ENCODE peak calls at places on chromosomes 13 and 19, in six cellular contexts. G is stomach, Q is body of pancreas, E is A549, P is adrenal gland, C is tibial nerve. N is an unnamed sample.

GRCh38 chr13:111006508-111007031 is 91.7 kb upstream of the ANKRD10 start:
- DNase-seq in G (no peak), C (peak), P (peak), E (no peak), Q (peak), N (peak)

GRCh38 chr13:99363391-99363790 is 56.2 kb upstream of the GPR183 start:
- DNase-seq in Q (no peak), C (no peak), E (no peak), P (no peak), G (no peak), N (no peak)

GRCh38 chr13:42821437-42821836 is 40.1 kb downstream of the FAM216B start:
- DNase-seq in E (no peak), G (no peak), C (no peak), P (no peak), Q (no peak), N (no peak)

GRCh38 chr19:54045771-54046170 is 17.9 kb downstream of the VSTM1 start:
- DNase-seq in C (no peak), Q (no peak), E (no peak), G (no peak), P (no peak), N (no peak)

GRCh38 chr13:47216176-47216822 is 319.4 kb upstream of the HTR2A start:
- DNase-seq in G (no peak), Q (no peak), C (no peak), P (no peak), E (no peak), N (no peak)

GRCh38 chr19:58227964-58228583 is 640 bp upstream of the ZNF544 start:
- DNase-seq in E (no peak), P (no peak), G (no peak), C (no peak), Q (peak), N (no peak)

GRCh38 chr13:96089749-96090239 is at the start of gene HS6ST3:
- DNase-seq in Q (peak), P (peak), E (peak), G (peak), C (no peak), N (no peak)

GRCh38 chr13:36919833-36920611 is at the start of gene SMAD9:
- DNase-seq in Q (peak), P (peak), C (peak), E (peak), G (peak), N (peak)

GRCh38 chr13:48749144-48749543 is 95.4 kb downstream of the CYSLTR2 start:
- DNase-seq in P (peak), E (no peak), G (no peak), C (no peak), Q (no peak), N (no peak)

GRCh38 chr13:112703935-112704633 is 14.2 kb downstream of the ATP11A start:
- DNase-seq in P (peak), Q (no peak), G (no peak), C (no peak), E (no peak), N (peak)

GRCh38 chr13:91714726-91715334 is 316.4 kb downstream of the GPC5 start:
- DNase-seq in Q (no peak), C (no peak), P (no peak), E (no peak), G (no peak), N (no peak)

GRCh38 chr13:65606622-65607021 is 1623.5 kb downstream of the PCDH9 start:
- DNase-seq in Q (no peak), G (no peak), E (no peak), C (no peak), P (no peak), N (no peak)

GRCh38 chr19:12913011-12913561 is 6.0 kb downstream of the SYCE2 start:
- DNase-seq in C (peak), E (no peak), G (peak), Q (peak), P (peak), N (peak)

GRCh38 chr13:50580684-50581305 is 262.7 kb downstream of the DLEU7 start:
- DNase-seq in E (no peak), G (no peak), P (no peak), C (no peak), Q (no peak), N (no peak)

GRCh38 chr13:97202761-97203160 is 19.4 kb upstream of the MBNL2 start:
- DNase-seq in C (no peak), E (no peak), G (no peak), Q (no peak), P (no peak), N (no peak)

GRCh38 chr19:43471091-43471490 is 5.7 kb upstream of the LYPD3 start:
- DNase-seq in G (no peak), P (no peak), C (no peak), E (no peak), Q (no peak), N (no peak)

GRCh38 chr13:75836441-75836840 is 200.3 kb downstream of the LMO7 start:
- DNase-seq in E (no peak), P (no peak), G (peak), C (no peak), Q (peak), N (no peak)

GRCh38 chr13:30216111-30216510 is 91.2 kb downstream of the KATNAL1 start:
- DNase-seq in P (no peak), E (no peak), Q (no peak), C (no peak), G (no peak), N (no peak)

GRCh38 chr19:6514926-6515325 is 12.8 kb upstream of the TUBB4A start:
- DNase-seq in P (no peak), Q (no peak), G (no peak), E (no peak), C (no peak), N (no peak)

GRCh38 chr13:37194428-37194861 is 89.0 kb upstream of the CSNK1A1L start:
- DNase-seq in Q (no peak), C (no peak), G (no peak), P (no peak), E (no peak), N (no peak)

GRCh38 chr13:26529441-26529840 is 28.0 kb upstream of the WASF3 start:
- DNase-seq in G (peak), P (peak), C (peak), E (peak), Q (peak), N (no peak)

GRCh38 chr13:63481334-63481733 is 2065.7 kb upstream of the PCDH20 start:
- DNase-seq in P (no peak), G (no peak), C (no peak), Q (no peak), E (no peak), N (no peak)

GRCh38 chr13:29457299-29457698 is 138.2 kb downstream of the SLC7A1 start:
- DNase-seq in C (no peak), P (no peak), G (no peak), Q (no peak), E (peak), N (no peak)

GRCh38 chr13:49791753-49792549 is 531 bp downstream of the KPNA3 start:
- DNase-seq in G (peak), C (peak), P (peak), E (peak), Q (peak), N (peak)

GRCh38 chr19:16886305-16886880 is 2.4 kb upstream of the F2RL3 start:
- DNase-seq in C (peak), G (no peak), Q (peak), E (peak), P (peak), N (peak)

GRCh38 chr13:85896516-85897450 is 97.6 kb upstream of the SLITRK6 start:
- DNase-seq in E (peak), P (no peak), Q (no peak), C (no peak), G (no peak), N (no peak)

GRCh38 chr13:32790731-32791130 is 204.5 kb downstream of the PDS5B start:
- DNase-seq in Q (no peak), E (peak), C (no peak), P (no peak), G (no peak), N (no peak)

GRCh38 chr13:24361852-24362366 is 52.5 kb downstream of the C1QTNF9 start:
- DNase-seq in Q (no peak), E (no peak), G (no peak), P (no peak), C (no peak), N (no peak)

GRCh38 chr13:110133425-110134235 is 173.3 kb downstream of the COL4A1 start:
- DNase-seq in Q (no peak), P (no peak), C (no peak), G (no peak), E (no peak), N (no peak)

DNA sequence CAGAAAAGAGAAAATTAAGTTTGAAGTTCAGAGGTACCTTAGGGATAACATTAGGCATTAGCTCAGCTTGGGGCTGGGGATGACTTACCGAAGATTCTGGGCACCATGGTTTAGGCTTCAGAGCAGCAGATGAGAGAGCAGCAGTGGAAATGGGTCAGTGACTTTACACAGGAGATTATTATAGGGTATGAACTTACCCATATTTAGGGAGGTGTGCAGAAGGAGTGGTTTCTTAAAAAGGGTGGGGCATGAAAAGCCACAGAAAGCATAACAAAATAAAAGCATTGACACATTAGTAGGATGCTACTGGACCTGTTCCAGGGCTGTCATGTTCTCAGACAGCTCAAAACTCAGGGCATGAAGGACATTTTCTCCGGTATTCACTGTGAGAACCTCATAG is 20.5 kb downstream of the IGFL1 start:
- DNase-seq in G (no peak), C (no peak), Q (no peak), E (no peak), P (no peak), N (no peak)
- TF ChIP-seq POLR2A in G (no peak), C (no peak), Q (no peak), E (no peak), P (no peak), N (no peak)

DNA sequence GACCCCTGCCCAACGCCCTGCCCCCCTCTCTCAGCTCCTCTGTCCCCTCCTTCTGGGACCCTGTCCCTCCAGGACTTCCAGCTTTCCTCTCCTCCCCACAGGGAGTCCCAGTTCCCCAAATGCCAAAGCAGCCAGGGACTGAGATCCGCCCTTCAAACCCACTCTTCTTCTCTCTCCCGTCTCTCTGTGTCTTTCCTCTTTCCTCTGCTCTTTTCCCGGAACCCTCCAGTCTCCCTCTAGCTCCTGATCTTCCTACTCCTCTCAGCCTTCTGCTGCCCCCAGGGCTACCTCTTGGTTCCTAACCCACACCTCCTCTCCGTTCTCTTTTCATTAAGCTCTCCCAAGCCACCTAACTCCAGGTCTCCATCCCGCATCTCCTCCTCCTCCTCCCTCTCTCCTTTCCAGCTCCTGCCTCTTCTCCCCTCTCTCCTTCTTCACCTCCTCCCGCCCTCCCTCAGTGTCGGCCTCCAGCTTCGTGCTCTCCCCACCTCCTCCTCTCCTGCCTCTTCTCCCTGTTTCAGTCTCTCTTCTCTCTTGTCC is at the start of gene CA11:
- DNase-seq in P (no peak), Q (no peak), E (peak), G (no peak), C (peak), N (no peak)
- TF ChIP-seq POLR2A in P (peak), Q (no peak), E (no peak), G (no peak), C (no peak), N (no peak)

GRCh38 chr19:15452111-15453047 is 2.6 kb upstream of the WIZ start:
- DNase-seq in G (peak), Q (peak), P (peak), E (peak), C (peak), N (peak)

GRCh38 chr19:15454371-15454800 is 4.6 kb upstream of the WIZ start:
- DNase-seq in P (no peak), C (no peak), Q (peak), E (peak), G (peak), N (no peak)

GRCh38 chr19:15450528-15450890 is 753 bp upstream of the WIZ start:
- DNase-seq in C (no peak), Q (no peak), G (no peak), E (no peak), P (peak), N (no peak)

GRCh38 chr19:15453906-15454305 is 4.2 kb upstream of the WIZ start:
- DNase-seq in C (no peak), P (peak), Q (no peak), E (no peak), G (no peak), N (no peak)

DNA sequence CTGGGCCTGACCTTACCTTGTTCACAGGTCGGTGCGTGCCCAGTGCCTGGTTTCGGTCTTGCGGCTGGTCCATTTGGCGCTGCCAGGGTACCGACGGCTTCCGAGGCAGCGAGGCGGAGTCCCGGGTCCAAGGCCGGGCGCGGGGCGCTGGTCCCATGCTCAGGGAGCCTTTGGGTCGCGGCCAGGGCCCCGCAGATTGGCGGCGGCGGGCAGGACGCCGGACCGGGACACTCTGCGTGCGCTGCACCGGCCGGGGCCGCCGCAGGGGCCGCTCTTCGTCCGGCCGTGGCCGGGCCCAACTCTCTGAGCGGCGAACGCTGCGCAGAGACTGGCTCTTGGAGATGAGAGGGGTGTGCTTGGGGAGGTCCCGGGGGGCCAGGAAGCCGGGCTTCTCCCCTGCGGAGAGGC is 3.3 kb upstream of the WIZ start:
- DNase-seq in C (no peak), E (no peak), G (no peak), Q (no peak), P (peak), N (no peak)
- TF ChIP-seq POLR2A in C (no peak), E (no peak), G (no peak), Q (no peak), P (no peak), N (no peak)

DNA sequence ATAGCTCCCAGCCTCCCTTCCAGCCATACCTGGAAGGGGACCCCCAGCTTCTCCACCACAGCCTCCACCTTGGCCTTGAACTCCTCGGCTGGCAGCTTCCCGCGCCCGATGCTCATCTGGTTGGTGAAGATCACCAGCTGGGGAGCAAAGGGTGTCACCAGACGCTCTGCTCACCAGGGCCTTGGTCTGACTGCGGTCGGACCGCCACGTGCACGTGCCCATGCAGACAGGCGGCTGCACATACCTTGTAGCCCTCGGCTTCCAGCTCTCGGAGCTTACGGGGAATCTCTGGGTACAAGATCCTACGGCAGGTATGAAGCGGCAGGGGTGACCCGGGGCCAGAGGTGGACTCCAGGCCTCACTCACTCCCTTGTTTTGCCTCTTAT is 3.4 kb downstream of the PNKP start:
- DNase-seq in P (no peak), Q (no peak), C (no peak), G (no peak), E (no peak), N (peak)
- TF ChIP-seq POLR2A in P (no peak), Q (no peak), C (no peak), G (no peak), E (no peak), N (no peak)

DNA sequence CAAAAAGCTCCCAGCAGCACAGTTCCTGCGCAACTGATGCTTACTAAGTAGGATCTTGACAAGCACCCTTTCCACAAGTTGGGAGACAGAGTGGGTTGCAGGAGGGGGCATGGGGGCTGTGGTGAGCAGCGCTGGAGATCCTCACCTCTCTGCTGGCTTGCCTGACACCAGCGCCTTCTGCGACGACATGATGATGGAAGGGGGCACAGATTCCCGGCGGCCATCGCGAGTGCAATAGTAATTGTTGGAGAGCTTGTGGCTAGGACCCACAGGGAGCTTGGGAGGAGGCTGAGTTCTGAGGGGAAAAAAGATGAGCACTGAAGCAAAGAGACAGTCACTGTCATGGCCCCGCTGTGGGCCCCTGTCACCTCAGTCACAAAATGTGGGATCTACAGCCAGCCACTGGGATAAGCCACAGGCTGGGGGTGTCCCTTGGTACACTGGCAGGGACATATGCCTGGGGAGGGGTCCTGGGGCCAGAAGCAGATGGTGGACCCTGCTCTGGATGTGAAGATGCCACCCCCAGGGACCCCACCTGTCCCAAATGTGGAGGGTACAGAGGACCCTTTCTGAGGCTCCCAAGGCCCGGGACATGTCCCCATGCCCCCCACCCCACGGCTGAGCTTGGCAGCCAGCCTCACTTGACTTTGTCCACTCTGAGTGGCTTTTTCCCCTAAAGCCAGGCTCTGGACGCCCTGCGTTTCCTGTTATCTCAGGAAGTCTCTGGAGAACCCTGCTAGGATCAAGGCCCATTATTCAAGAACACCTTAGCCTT is 4.6 kb downstream of the NDUFA7 start:
- DNase-seq in G (no peak), Q (no peak), E (no peak), C (no peak), P (no peak), N (no peak)
- TF ChIP-seq POLR2A in G (no peak), Q (no peak), E (no peak), C (no peak), P (no peak), N (no peak)

GRCh38 chr19:39746836-39747529 is 9.2 kb upstream of the CLC start:
- DNase-seq in E (peak), G (peak), C (no peak), P (no peak), Q (peak), N (no peak)

GRCh38 chr19:39740395-39740794 is 2.6 kb upstream of the CLC start:
- DNase-seq in Q (no peak), P (no peak), E (no peak), C (no peak), G (no peak), N (no peak)

DNA sequence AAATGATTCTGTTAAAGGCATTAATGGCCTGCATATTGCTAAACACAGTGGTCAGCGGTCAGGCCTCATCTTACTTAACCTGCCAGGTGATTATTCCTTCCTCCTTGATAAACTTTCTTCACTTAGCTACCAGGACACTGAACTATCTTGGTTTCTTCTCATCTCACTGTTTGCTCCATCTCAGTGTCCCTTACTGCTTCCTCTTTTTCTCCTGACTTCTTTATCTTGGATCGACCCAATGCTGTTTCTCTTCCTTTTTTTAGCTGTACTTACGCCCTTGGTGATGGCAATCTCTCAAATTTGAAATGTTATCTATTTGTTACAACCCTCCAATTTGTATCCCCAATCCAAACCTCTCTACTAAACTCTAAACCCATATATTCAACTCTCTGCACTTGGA is 7.8 kb upstream of the CLC start:
- DNase-seq in Q (no peak), E (no peak), C (no peak), G (no peak), P (no peak), N (no peak)
- TF ChIP-seq POLR2A in Q (no peak), E (no peak), C (no peak), G (no peak), P (no peak), N (no peak)

DNA sequence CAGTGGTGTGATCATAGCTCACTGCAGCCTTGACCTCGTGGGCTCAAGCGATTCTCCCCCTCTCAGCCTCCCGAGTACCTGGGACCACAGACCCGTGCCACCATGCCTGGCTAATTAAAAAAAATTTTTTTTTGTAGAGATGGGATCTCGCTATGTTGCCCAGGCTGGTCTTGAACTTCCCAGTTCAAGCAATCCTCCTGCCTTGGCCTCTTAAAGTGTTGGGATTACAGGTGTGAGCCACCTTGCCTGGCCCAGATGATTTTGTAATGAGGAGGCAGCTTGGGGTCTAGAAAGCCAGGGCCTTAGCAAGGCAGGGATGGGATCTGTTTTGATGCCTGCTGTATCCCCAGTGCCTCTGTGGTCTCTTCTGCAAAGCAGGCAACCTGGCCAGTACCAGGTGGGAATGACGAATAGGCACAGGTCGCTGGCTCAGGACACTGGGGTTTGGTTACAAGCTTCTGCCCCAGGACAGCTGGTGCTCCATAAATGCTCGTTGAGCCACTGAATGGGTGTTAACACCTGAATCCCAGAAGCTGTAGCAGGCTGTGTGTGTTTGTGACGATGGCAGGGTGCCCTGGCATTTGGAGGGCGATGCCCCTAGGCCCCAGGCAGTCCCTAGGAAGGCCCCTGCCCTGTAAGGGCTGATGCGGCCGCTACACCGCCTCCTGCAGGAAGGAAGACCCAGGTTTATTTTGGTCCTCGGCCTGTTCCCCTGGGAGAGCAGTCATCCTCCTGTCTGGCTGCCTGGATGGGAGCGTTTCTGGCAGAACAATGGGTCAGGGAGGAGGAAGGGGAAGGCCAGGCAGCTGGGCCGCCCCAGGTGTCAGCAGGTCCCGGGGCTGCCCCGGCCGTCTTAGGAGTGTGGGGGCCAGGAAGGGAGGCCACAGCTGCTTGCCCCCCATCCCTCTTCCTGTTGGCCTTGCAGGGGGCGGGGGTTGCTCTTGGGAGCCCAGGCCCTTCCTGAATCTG is 8.6 kb downstream of the TNFAIP8L1 start:
- DNase-seq in C (peak), P (peak), Q (peak), G (no peak), E (no peak), N (peak)
- TF ChIP-seq POLR2A in C (no peak), P (no peak), Q (no peak), G (no peak), E (no peak), N (no peak)

N was measured in sigmoid colon.